ENCODE peak calls at places on chromosomes 6 and 20, in four cellular contexts. I is AG10803, D is stomach, F is AG09309. K is an unnamed sample.

GRCh38 chr6:170235726-170236125 is 55.2 kb downstream of the DLL1 start:
- DNase-seq in I (no peak), F (no peak), D (no peak), K (no peak)

GRCh38 chr6:32519117-32519909 is 10.8 kb downstream of the HLA-DRB5 start:
- DNase-seq in F (no peak), D (no peak), I (no peak), K (no peak)

GRCh38 chr20:55095745-55096450 is 620.5 kb downstream of the DOK5 start:
- DNase-seq in D (no peak), I (no peak), F (no peak), K (no peak)

GRCh38 chr6:112879920-112880413 is 532.8 kb downstream of the RFPL4B start:
- DNase-seq in D (peak), I (peak), F (no peak), K (no peak)

GRCh38 chr6:20751293-20751946 is 217.2 kb downstream of the CDKAL1 start:
- DNase-seq in D (no peak), I (peak), F (no peak), K (no peak)

GRCh38 chr20:24059174-24059573 is 70.6 kb upstream of the GGTLC1 start:
- DNase-seq in F (no peak), D (no peak), I (no peak), K (no peak)

GRCh38 chr20:1569417-1569861 is 11.9 kb upstream of the SIRPD start:
- DNase-seq in F (no peak), D (peak), I (peak), K (no peak)

GRCh38 chr6:53579338-53579737 is 34.4 kb upstream of the GCLC start:
- DNase-seq in I (no peak), D (no peak), F (no peak), K (no peak)

GRCh38 chr6:150005761-150006651 is 19.3 kb downstream of the RAET1L start:
- DNase-seq in I (no peak), F (no peak), D (no peak), K (no peak)

GRCh38 chr6:10759884-10760329 is 12.3 kb downstream of the TMEM14B start:
- DNase-seq in I (peak), F (no peak), D (no peak), K (peak)

GRCh38 chr6:101439790-101440189 is 46.3 kb downstream of the GRIK2 start:
- DNase-seq in D (no peak), I (peak), F (no peak), K (no peak)

GRCh38 chr6:41428402-41428994 is 93.1 kb downstream of the NCR2 start:
- DNase-seq in D (peak), I (peak), F (peak), K (no peak)

GRCh38 chr6:39426057-39426592 is 103.6 kb upstream of the KCNK16 start:
- DNase-seq in I (peak), D (no peak), F (peak), K (no peak)

GRCh38 chr6:30557683-30557981 is 537 bp downstream of the PRR3 start:
- DNase-seq in I (no peak), F (no peak), D (no peak), K (no peak)

GRCh38 chr6:34743625-34744293 is 13.5 kb upstream of the SNRPC start:
- DNase-seq in D (no peak), F (no peak), I (no peak), K (no peak)

GRCh38 chr20:51678041-51678697 is 90.0 kb downstream of the ATP9A start:
- DNase-seq in D (no peak), F (no peak), I (peak), K (no peak)

GRCh38 chr20:1281279-1282057 is 15.4 kb downstream of the SNPH start:
- DNase-seq in D (peak), F (no peak), I (no peak), K (no peak)

GRCh38 chr6:167214216-167214615 is 56.4 kb upstream of the GPR31 start:
- DNase-seq in F (no peak), D (no peak), I (no peak), K (no peak)

DNA sequence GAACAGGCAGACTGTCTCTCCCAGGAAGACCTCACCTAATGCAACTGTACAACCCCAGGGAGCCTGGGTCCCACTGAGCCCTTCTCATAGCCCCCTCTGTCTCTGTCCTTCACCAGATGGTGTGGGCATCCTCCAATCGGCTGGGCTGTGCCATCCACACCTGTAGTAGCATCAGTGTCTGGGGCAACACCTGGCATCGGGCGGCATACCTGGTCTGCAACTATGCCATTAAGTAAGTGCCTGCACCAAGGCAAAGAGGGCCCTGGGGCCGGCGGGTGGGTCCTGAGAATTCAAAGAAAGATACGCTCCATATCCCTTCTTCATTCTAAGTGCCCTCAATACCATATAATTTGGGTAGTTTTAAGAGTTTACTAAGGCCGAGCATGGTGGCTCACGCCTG is 8.3 kb downstream of the R3HDML start:
- DNase-seq in D (no peak), F (no peak), I (no peak), K (no peak)
- TF ChIP-seq CTCF in D (no peak), F (no peak), I (no peak), K (no peak)

DNA sequence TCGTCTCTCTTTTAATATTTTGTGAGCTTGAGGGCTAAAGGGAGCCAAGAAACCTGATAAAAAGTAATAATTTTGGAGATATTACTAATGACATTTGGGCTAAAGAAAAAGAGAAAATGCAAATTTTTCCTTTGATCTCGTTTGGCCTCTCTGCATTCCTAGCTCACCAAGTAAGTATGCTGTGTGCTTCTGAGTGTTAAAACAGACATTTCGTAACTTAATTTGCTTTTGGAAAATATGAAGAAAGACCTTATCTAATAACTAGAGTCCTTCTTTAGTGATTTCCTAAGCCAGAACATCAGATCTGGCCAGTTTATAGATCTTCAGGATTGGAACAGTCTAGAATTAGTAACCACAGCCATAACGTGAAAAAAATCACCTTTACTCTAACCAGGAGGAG is 872.9 kb upstream of the SLC35B3 start:
- DNase-seq in F (no peak), D (no peak), I (peak), K (no peak)
- TF ChIP-seq CTCF in F (no peak), D (no peak), I (no peak), K (no peak)

GRCh38 chr20:53597085-53597482 is 3.4 kb upstream of the ZNF217 start:
- DNase-seq in F (no peak), I (no peak), D (peak), K (no peak)

GRCh38 chr20:53598140-53599038 is 4.8 kb upstream of the ZNF217 start:
- DNase-seq in I (no peak), D (peak), F (no peak), K (no peak)

GRCh38 chr20:53597521-53598120 is 4.0 kb upstream of the ZNF217 start:
- DNase-seq in F (no peak), D (no peak), I (no peak), K (no peak)

GRCh38 chr20:53595018-53595378 is 1.4 kb upstream of the ZNF217 start:
- DNase-seq in F (no peak), D (no peak), I (no peak), K (no peak)

DNA sequence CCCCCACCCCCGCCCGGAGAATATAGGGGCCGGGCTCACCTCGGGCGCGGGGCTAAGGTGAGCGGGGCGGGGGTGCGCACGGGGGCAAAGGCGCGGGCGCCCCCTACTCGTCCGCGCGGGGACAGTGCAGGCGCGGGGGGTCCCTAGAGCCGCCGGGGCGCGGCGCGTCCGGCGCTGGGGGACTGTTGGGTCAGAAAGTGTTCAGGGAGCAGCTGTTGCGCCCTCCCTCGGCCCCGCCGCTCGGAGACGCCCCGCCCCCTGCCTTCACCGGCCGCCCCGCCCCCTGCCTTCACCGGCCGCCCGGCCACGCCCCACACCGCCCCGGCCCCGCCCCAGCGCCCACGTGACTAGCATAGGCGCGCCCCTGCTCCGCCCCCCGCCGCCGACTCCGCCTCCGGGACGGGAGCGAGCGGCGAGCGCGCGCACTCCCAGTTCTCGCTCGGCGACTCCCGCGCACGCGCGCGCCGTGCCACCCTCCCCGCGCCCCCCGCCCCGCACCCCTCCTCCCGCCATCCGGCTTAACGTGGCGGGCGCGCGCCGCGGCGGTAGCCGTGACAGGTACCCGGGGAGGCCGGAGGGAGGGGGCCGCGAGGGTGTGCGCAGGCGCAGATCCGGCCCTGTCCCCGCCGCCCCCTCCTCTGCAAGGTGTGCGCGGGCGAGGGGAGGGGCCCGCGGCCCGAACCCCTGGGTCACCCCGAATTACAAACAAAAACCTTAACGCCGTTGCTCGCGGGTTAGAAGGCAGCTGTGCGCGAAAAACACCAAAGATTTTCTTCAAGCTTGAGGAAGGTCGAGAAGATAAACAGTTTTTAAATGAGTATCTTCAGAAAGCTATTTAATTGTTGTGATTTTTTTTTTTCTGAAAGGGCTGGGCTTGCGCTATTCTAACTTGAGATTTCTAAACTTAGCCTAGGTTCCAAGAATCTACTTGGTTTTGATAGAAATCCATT is 704 bp upstream of the ZNF217 start:
- DNase-seq in I (peak), F (peak), D (peak), K (peak)
- TF ChIP-seq CTCF in I (no peak), F (no peak), D (peak), K (no peak)

DNA sequence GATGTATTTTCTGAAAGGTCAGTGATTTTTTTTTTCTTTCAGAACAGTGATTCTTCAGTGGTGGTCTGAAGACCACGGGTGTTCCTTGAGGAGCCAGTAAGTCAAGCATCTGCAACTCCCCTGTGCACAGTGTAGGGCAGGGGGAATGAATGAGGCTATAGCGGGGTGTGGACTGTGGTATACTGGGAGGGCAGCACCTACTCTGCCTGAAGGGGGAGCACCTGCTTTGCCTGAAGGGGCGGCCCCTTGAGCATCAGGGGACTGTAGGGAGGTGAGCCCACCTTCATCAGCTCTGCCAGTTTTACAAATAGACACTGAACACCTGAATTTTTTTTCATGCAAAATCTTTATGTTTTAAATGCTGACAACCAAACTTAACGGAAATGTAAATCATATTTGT is 77.5 kb upstream of the RIPOR2 start:
- DNase-seq in D (no peak), I (no peak), F (no peak), K (no peak)
- TF ChIP-seq CTCF in D (no peak), I (peak), F (peak), K (no peak)

K was measured in omental fat pad.